ENCODE peak calls at places on chromosomes 12 and 14, in seven cellular contexts. G is AG04450; M is DMS153; O is NCI-H1105; D is ureter; L is naive thymus-derived CD4-positive, alpha-beta T cell; T is frontal cortex. Z is an unnamed sample.

GRCh38 chr12:11497438-11497837 is 102.1 kb upstream of the PRB2 start:
- DNase-seq in G (no peak), M (no peak), O (no peak), D (no peak), L (no peak), T (no peak), Z (no peak)

GRCh38 chr12:124755801-124756148 is 107.9 kb downstream of the SCARB1 start:
- DNase-seq in G (no peak), M (no peak), O (no peak), D (no peak), L (no peak), T (no peak), Z (no peak)

GRCh38 chr12:116818341-116818856 is 62.8 kb downstream of the HRK start:
- DNase-seq in G (no peak), M (no peak), O (no peak), D (no peak), L (no peak), T (peak), Z (no peak)

GRCh38 chr12:57894577-57895292 is 46.6 kb upstream of the ATP23 start:
- DNase-seq in G (no peak), M (peak), O (peak), D (no peak), L (no peak), T (no peak), Z (peak)

GRCh38 chr14:39395555-39396254 is 36.5 kb downstream of the FBXO33 start:
- DNase-seq in G (no peak), M (no peak), O (no peak), D (no peak), L (no peak), T (no peak), Z (no peak)

GRCh38 chr12:11202811-11203210 is 16.1 kb upstream of the TAS2R42 start:
- DNase-seq in G (no peak), M (no peak), O (no peak), D (no peak), L (no peak), T (no peak), Z (no peak)

GRCh38 chr14:92456215-92457017 is 57.2 kb upstream of the RIN3 start:
- DNase-seq in G (peak), M (peak), O (no peak), D (no peak), L (no peak), T (peak), Z (no peak)

GRCh38 chr14:100435459-100435858 is 112.3 kb downstream of the SLC25A47 start:
- DNase-seq in G (no peak), M (no peak), O (no peak), D (no peak), L (no peak), T (no peak), Z (no peak)

GRCh38 chr12:57242691-57243454 is 8.1 kb downstream of the STAC3 start:
- DNase-seq in G (no peak), M (peak), O (peak), D (no peak), L (peak), T (no peak), Z (peak)

GRCh38 chr12:49865782-49866135 is 22.9 kb upstream of the BCDIN3D start:
- DNase-seq in G (no peak), M (no peak), O (no peak), D (no peak), L (no peak), T (no peak), Z (no peak)

GRCh38 chr14:96702831-96703230 is 94.4 kb upstream of the VRK1 start:
- DNase-seq in G (no peak), M (no peak), O (no peak), D (no peak), L (no peak), T (no peak), Z (no peak)